ENCODE peak calls at places on chromosomes 1 and 21, in seven cellular contexts. M, U, S, B, G, W and K are unnamed samples.

GRCh38 chr1:2443285-2444137 is 31.1 kb upstream of the PEX10 start:
- DNase-seq in B (no peak), W (no peak), U (no peak), S (no peak), G (no peak), M (peak; percentile 95), K (no peak)

GRCh38 chr1:43975249-43975961 is 645 bp downstream of the ATP6V0B start:
- DNase-seq in S (no peak), B (peak; percentile 16), U (peak; percentile 36), M (peak; percentile 87), W (peak; percentile 81), G (no peak), K (peak; percentile 27)

GRCh38 chr1:19232526-19232851 is 18.8 kb downstream of the EMC1 start:
- DNase-seq in M (no peak), U (no peak), W (peak; percentile 40), B (no peak), S (no peak), G (no peak), K (peak; percentile 44)

GRCh38 chr1:219058891-219059820 is 114.5 kb upstream of the LYPLAL1 start:
- DNase-seq in S (no peak), U (no peak), W (no peak), G (no peak), B (no peak), M (no peak), K (no peak)

GRCh38 chr1:3457910-3458621 is 3.6 kb downstream of the ARHGEF16 start:
- DNase-seq in G (no peak), S (no peak), U (no peak), M (peak; percentile 74), B (no peak), W (peak; percentile 52), K (no peak)

GRCh38 chr21:31162827-31163226 is 124.6 kb upstream of the KRTAP19-8 start:
- DNase-seq in U (no peak), B (no peak), W (no peak), G (no peak), S (no peak), M (no peak), K (no peak)

GRCh38 chr1:32798191-32798590 is 19.0 kb downstream of the YARS1 start:
- DNase-seq in G (no peak), S (no peak), M (no peak), B (no peak), W (no peak), U (no peak), K (no peak)

GRCh38 chr1:248834343-248834940 is 3.6 kb upstream of the ZNF672 start:
- DNase-seq in S (no peak), G (no peak), B (no peak), W (no peak), M (no peak), U (no peak), K (no peak)

GRCh38 chr1:154212083-154212482 is 6.0 kb upstream of the CFAP141 start:
- DNase-seq in B (no peak), M (no peak), W (no peak), S (no peak), G (no peak), U (no peak), K (no peak)

GRCh38 chr1:93690921-93691789 is 9.5 kb upstream of the BCAR3 start:
- DNase-seq in G (peak; percentile 29), U (no peak), M (no peak), S (no peak), W (no peak), B (peak; percentile 54), K (no peak)

GRCh38 chr21:42061195-42061865 is 9.8 kb upstream of the UMODL1 start:
- DNase-seq in U (no peak), W (no peak), G (no peak), S (no peak), B (no peak), M (peak; percentile 82), K (no peak)

GRCh38 chr21:29555601-29556000 is 256.9 kb downstream of the BACH1 start:
- DNase-seq in M (no peak), S (no peak), G (no peak), W (no peak), B (no peak), U (no peak), K (no peak)

GRCh38 chr1:234610061-234610581 is at the start of gene IRF2BP2:
- DNase-seq in W (peak; percentile 81), G (peak; percentile 91), S (no peak), M (peak; percentile 94), B (peak; percentile 84), U (peak; percentile 65), K (no peak)

GRCh38 chr1:84916897-84917296 is 23.9 kb upstream of the LPAR3 start:
- DNase-seq in W (no peak), M (no peak), U (no peak), S (no peak), B (no peak), G (no peak), K (no peak)

GRCh38 chr1:109954180-109954579 is 30.4 kb upstream of the AHCYL1 start:
- DNase-seq in B (no peak), U (no peak), M (no peak), G (no peak), S (no peak), W (no peak), K (no peak)

GRCh38 chr1:78591971-78592370 is 28.3 kb upstream of the IFI44L start:
- DNase-seq in W (no peak), G (no peak), B (no peak), U (no peak), S (no peak), M (no peak), K (no peak)

GRCh38 chr1:44605904-44606615 is 68.2 kb downstream of the TMEM53 start:
- DNase-seq in G (no peak), S (no peak), M (peak; percentile 48), B (no peak), U (no peak), W (no peak), K (no peak)

GRCh38 chr1:204075116-204075636 is 2.3 kb downstream of the SOX13 start:
- DNase-seq in S (no peak), B (no peak), M (no peak), W (no peak), G (no peak), U (no peak), K (no peak)

GRCh38 chr1:226519135-226519534 is 29.4 kb upstream of the STUM start:
- DNase-seq in M (no peak), U (no peak), G (no peak), S (no peak), W (no peak), B (no peak), K (no peak)

GRCh38 chr1:30929135-30929889 is 20.8 kb upstream of the SDC3 start:
- DNase-seq in U (peak; percentile 19), G (peak; percentile 33), W (no peak), S (no peak), M (no peak), B (peak; percentile 48), K (no peak)

GRCh38 chr21:32562426-32562825 is 22.9 kb downstream of the TCP10L start:
- DNase-seq in U (no peak), W (peak; percentile 27), G (no peak), S (no peak), B (no peak), M (no peak), K (no peak)

GRCh38 chr21:41871302-41872030 is 7.7 kb downstream of the PRDM15 start:
- DNase-seq in M (peak; percentile 46), B (no peak), S (no peak), U (no peak), W (no peak), G (no peak), K (no peak)

GRCh38 chr1:10918531-10918930 is 93.9 kb upstream of the TARDBP start:
- DNase-seq in M (peak; percentile 51), G (no peak), S (no peak), B (peak; percentile 63), W (no peak), U (no peak), K (no peak)

GRCh38 chr21:33076600-33077329 is 6.8 kb downstream of the OLIG1 start:
- DNase-seq in B (no peak), S (no peak), M (no peak), U (no peak), W (no peak), G (no peak), K (no peak)

GRCh38 chr1:9355503-9355902 is 62.8 kb downstream of the SPSB1 start:
- DNase-seq in S (no peak), M (no peak), B (no peak), W (no peak), U (no peak), G (no peak), K (no peak)

GRCh38 chr1:84991097-84991890 is 5.6 kb downstream of the MCOLN2 start:
- DNase-seq in M (no peak), W (no peak), S (no peak), U (no peak), G (no peak), B (no peak), K (no peak)

GRCh38 chr1:111506561-111506960 is 3.1 kb upstream of the ADORA3 start:
- DNase-seq in U (no peak), W (no peak), G (no peak), M (no peak), S (no peak), B (no peak), K (no peak)

GRCh38 chr1:53326598-53327182 is 1.2 kb downstream of the LRP8 start:
- DNase-seq in U (no peak), M (no peak), W (no peak), G (peak; percentile 81), B (peak; percentile 57), S (peak; percentile 17), K (peak; percentile 14)

GRCh38 chr1:217626321-217626720 is 4.6 kb downstream of the GPATCH2 start:
- DNase-seq in M (no peak), U (no peak), W (no peak), G (no peak), B (no peak), S (no peak), K (no peak)

GRCh38 chr1:184465489-184466146 is 78.8 kb downstream of the C1orf21 start:
- DNase-seq in G (no peak), S (no peak), U (no peak), W (no peak), B (no peak), M (no peak), K (no peak)

GRCh38 chr1:111366256-111366655 is 61.3 kb downstream of the OVGP1 start:
- DNase-seq in B (no peak), W (no peak), U (no peak), M (no peak), G (no peak), S (no peak), K (no peak)

GRCh38 chr1:20321573-20321972 is 30.9 kb downstream of the VWA5B1 start:
- DNase-seq in W (no peak), S (no peak), B (no peak), M (no peak), U (no peak), G (no peak), K (no peak)

GRCh38 chr1:87478231-87478630 is 149.6 kb downstream of the LMO4 start:
- DNase-seq in B (peak; percentile 11), G (no peak), S (no peak), M (no peak), W (no peak), U (no peak), K (no peak)

GRCh38 chr1:153832293-153832692 is 57.1 kb downstream of the SLC27A3 start:
- DNase-seq in W (no peak), M (no peak), G (no peak), B (no peak), S (no peak), U (no peak), K (no peak)

GRCh38 chr21:25776440-25776839 is 41.7 kb downstream of the GABPA start:
- DNase-seq in S (no peak), G (no peak), W (no peak), B (no peak), M (no peak), U (no peak), K (no peak)

GRCh38 chr1:24186031-24186710 is 918 bp downstream of the IFNLR1 start:
- DNase-seq in G (no peak), B (no peak), W (peak; percentile 33), M (no peak), U (no peak), S (no peak), K (no peak)